ENCODE peak calls at places on chromosomes 3 and 15, in four cellular contexts. Y is fibroblast of villous mesenchyme, M is HCT116, C is RWPE2. V is an unnamed sample.
A peak's percentile ranks its signal among the peaks of the same experiment; 100 is the strongest.

GRCh38 chr15:53009093-53009492 is 219.0 kb upstream of the ONECUT1 start:
- DNase-seq in C (no peak), Y (no peak), M (no peak), V (no peak)

GRCh38 chr15:94229591-94230365 is 1.6 kb upstream of the MCTP2 start:
- DNase-seq in M (no peak), Y (no peak), C (no peak), V (no peak)

GRCh38 chr15:74378853-74379252 is 11.4 kb upstream of the CYP11A1 start:
- DNase-seq in C (no peak), Y (peak; percentile 69), M (no peak), V (no peak)

GRCh38 chr3:178684881-178685590 is 148.8 kb downstream of the KCNMB2 start:
- DNase-seq in C (no peak), M (no peak), Y (no peak), V (no peak)

GRCh38 chr15:60616147-60616546 is 137.2 kb upstream of the ICE2 start:
- DNase-seq in M (no peak), C (no peak), Y (no peak), V (no peak)

GRCh38 chr3:114212646-114213045 is 24.7 kb downstream of the ZNF80 start:
- DNase-seq in M (no peak), C (no peak), Y (no peak), V (no peak)

GRCh38 chr3:51706788-51707731 is at the start of gene GRM2:
- DNase-seq in Y (peak; percentile 88), C (peak; percentile 89), M (no peak), V (no peak)

GRCh38 chr15:40501487-40501886 is 30.7 kb downstream of the CHST14 start:
- DNase-seq in Y (no peak), C (no peak), M (no peak), V (no peak)

GRCh38 chr3:194806991-194807685 is 121.5 kb downstream of the FAM43A start:
- DNase-seq in C (no peak), M (no peak), Y (peak; percentile 40), V (no peak)

GRCh38 chr3:178022599-178022998 is 513.6 kb upstream of the KCNMB2 start:
- DNase-seq in C (no peak), M (peak; percentile 7), Y (peak; percentile 18), V (no peak)

GRCh38 chr3:16059081-16059537 is 115.4 kb upstream of the GALNT15 start:
- DNase-seq in M (no peak), Y (no peak), C (no peak), V (no peak)

GRCh38 chr15:26864664-26865191 is 2.1 kb upstream of the GABRA5 start:
- DNase-seq in Y (peak; percentile 10), M (no peak), C (no peak), V (no peak)

GRCh38 chr15:67165653-67166260 is 88.7 kb downstream of the AAGAB start:
- DNase-seq in C (no peak), M (no peak), Y (no peak), V (no peak)

GRCh38 chr3:101702726-101703125 is 16.2 kb upstream of the RPL24 start:
- DNase-seq in Y (no peak), M (no peak), C (no peak), V (no peak)

GRCh38 chr15:39279331-39279730 is 301.5 kb upstream of the THBS1 start:
- DNase-seq in C (no peak), Y (peak; percentile 71), M (no peak), V (no peak)

GRCh38 chr3:193831495-193832455 is 238.8 kb downstream of the OPA1 start:
- DNase-seq in Y (peak; percentile 40), M (no peak), C (peak; percentile 99), V (no peak)

GRCh38 chr3:106013971-106014370 is 145.2 kb upstream of the CBLB start:
- DNase-seq in C (no peak), M (no peak), Y (peak; percentile 90), V (peak; percentile 95)

GRCh38 chr3:108157275-108157674 is 64.9 kb downstream of the IFT57 start:
- DNase-seq in Y (no peak), C (no peak), M (no peak), V (no peak)

GRCh38 chr15:93759626-93760025 is 471.7 kb upstream of the MCTP2 start:
- DNase-seq in Y (no peak), M (no peak), C (no peak), V (no peak)

GRCh38 chr3:8239718-8240698 is 261.6 kb upstream of the LMCD1 start:
- DNase-seq in Y (peak; percentile 47), C (no peak), M (peak; percentile 48), V (peak; percentile 21)

GRCh38 chr3:60423556-60423955 is 827.7 kb downstream of the FHIT start:
- DNase-seq in Y (no peak), M (no peak), C (no peak), V (no peak)

GRCh38 chr3:40576431-40576830 is 51.7 kb downstream of the ZNF621 start:
- DNase-seq in M (no peak), C (no peak), Y (no peak), V (no peak)

GRCh38 chr3:70829101-70829500 is 516.7 kb upstream of the MDFIC2 start:
- DNase-seq in C (no peak), Y (peak; percentile 50), M (no peak), V (peak; percentile 42)

GRCh38 chr15:41930867-41931222 is 37.0 kb upstream of the SPTBN5 start:
- DNase-seq in C (no peak), M (no peak), Y (no peak), V (no peak)

GRCh38 chr3:139355502-139355901 is 11.7 kb downstream of the MRPS22 start:
- DNase-seq in M (no peak), Y (peak; percentile 86), C (no peak), V (no peak)

GRCh38 chr3:196406806-196407470 is 25.3 kb downstream of the UBXN7 start:
- DNase-seq in M (no peak), C (no peak), Y (peak; percentile 90), V (peak; percentile 73)

GRCh38 chr3:135549928-135550327 is 415.6 kb upstream of the PPP2R3A start:
- DNase-seq in C (no peak), Y (no peak), M (no peak), V (no peak)

GRCh38 chr3:129025691-129026435 is 24.8 kb downstream of the EFCC1 start:
- DNase-seq in C (no peak), M (no peak), Y (peak; percentile 67), V (no peak)

GRCh38 chr15:85742186-85742751 is 52.5 kb downstream of the KLHL25 start:
- DNase-seq in C (peak; percentile 42), M (no peak), Y (peak; percentile 78), V (peak; percentile 34)

GRCh38 chr15:97691799-97692198 is 268.7 kb upstream of the ARRDC4 start:
- DNase-seq in M (peak; percentile 16), Y (no peak), C (no peak), V (no peak)

GRCh38 chr3:98612587-98612986 is 19.2 kb upstream of the CPOX start:
- DNase-seq in M (no peak), Y (no peak), C (no peak), V (no peak)

GRCh38 chr3:190239325-190239724 is 82.9 kb downstream of the CLDN1 start:
- DNase-seq in M (no peak), C (no peak), Y (no peak), V (no peak)

GRCh38 chr3:197953881-197954280 is 3.9 kb downstream of the RPL35A start:
- DNase-seq in C (no peak), M (no peak), Y (no peak), V (no peak)

GRCh38 chr3:62497156-62497555 is 123.8 kb upstream of the FEZF2 start:
- DNase-seq in C (no peak), M (no peak), Y (no peak), V (no peak)

GRCh38 chr3:62496509-62496908 is 123.2 kb upstream of the FEZF2 start:
- DNase-seq in Y (no peak), M (no peak), C (no peak), V (no peak)

GRCh38 chr3:62493116-62493801 is 119.9 kb upstream of the FEZF2 start:
- DNase-seq in C (no peak), Y (no peak), M (no peak), V (no peak)
- TF ChIP-seq CTCF in C (no peak), Y (peak; percentile 27), M (peak; percentile 48), V (peak; percentile 8)

DNA sequence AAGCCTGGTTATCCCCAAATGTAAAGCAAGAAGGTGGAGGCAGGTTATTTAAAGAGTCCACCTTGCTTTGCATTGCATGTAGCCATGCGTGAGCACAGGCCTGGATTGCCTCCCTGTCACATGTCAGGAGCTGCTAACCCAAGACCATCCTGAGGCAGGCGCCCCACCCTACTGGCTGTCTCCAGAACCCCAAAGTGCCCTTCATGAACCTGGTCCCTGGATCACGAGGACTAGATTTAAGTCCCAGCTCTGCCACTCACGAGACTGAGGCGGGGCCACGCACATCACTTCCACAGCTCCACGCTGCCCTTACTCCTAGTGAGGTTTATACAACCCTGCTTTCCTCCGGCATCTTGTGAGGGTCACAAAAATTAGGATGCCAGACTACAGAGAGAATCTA is 17.6 kb downstream of the MRPL46 start:
- DNase-seq in M (no peak), Y (no peak), C (no peak), V (no peak)
- H3K4me3 ChIP-seq in M (no peak overlapping the region), Y (no peak overlapping the region), C (no peak overlapping the region), V (no peak overlapping the region)

DNA sequence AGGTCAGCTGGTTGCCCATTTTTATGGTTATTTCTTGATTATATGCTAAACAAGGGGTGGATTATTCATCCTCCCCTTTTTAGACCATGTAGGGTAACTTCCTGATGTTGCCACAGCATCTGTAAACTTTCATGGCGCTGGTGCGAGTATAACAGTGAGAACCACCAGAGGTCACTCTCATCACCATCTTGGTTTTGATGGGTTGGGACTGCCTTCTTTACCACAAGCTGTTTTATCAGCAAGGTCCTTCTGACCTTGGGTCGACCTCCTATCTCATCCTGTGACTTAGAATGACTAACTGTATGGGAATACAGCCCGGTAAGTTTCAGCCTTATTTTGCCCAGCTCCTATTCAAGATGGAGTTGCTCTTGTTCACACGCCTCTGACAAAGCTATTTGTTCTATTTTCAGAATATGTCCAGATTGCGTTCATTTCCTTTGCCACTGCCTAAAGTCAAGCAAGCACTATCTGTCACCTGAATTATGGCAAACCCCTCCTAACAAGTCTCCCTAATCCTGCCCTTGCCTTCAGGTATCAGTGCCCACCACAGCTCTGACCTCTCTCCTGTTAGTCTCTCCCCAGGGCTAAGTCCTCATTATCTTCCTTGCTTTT is 308.5 kb downstream of the ROBO2 start:
- DNase-seq in Y (no peak), C (no peak), M (no peak), V (no peak)
- TF ChIP-seq CTCF in Y (no peak), C (peak; percentile 50), M (no peak), V (peak; percentile 46)

DNA sequence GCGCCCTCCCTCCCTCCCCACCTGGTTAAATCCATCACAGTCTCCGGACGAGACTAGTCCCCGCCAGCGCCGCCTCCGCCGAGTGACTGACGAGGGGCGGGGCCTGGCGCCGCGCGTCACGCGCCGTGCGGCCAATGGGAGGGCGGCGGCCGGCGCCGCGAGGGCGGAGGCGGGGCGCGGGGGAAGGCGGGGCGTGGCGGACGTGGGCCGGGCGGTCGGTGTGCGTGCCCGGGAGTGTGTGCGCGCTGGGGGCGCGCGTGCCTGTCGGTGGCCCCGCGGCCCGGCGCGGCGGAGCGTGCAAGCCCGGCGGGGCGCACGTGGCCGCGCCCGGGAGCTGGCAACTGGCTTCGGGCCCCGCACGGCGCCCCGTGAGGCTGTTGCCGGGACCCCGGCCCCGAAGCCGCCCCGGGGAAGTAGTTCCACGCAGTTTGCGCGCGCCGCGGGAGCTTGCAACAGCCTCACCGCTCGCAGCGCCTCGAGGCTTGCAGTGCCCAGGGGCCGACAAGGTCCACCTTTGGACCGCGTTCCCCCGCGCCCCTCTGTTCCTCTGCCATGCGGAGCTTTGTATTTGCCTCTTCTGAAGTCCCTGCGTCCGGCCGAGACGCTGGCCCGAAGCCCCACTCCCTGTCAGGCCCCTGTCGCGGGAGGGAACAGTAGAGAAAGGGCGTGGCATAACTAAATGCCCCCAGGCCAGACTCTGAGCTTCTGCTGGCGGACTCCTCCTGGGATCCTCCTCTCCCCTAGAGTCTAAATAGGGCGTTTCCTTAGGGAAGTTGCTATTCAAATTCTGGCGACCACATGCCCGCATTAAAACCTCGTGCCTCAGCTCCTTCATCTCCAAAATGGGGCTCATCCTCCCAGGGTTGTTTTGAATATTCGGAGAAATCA is 400.9 kb downstream of the SHQ1 start:
- DNase-seq in M (peak; percentile 59), Y (peak; percentile 88), C (peak; percentile 87), V (no peak)
- H3K4me3 ChIP-seq in M (peak overlapping the region; percentile 76), Y (peak overlapping the region; percentile 97), C (peak overlapping the region; percentile 89), V (peak overlapping the region; percentile 78)